ENCODE peak calls at places on chromosomes 13 and 19, in four cellular contexts. Q is WTC11, I is NCI-H2081, L is brain microvascular endothelial cell. W is an unnamed sample.

GRCh38 chr13:99871249-99871898 is 100.2 kb downstream of the ZIC5 start:
- DNase-seq in L (no peak), Q (no peak), I (peak), W (no peak)

GRCh38 chr19:17220207-17220758 is 5.1 kb downstream of the USE1 start:
- DNase-seq in Q (no peak), L (peak), I (no peak), W (no peak)

GRCh38 chr13:38385152-38385891 is 35.7 kb downstream of the UFM1 start:
- DNase-seq in I (no peak), L (no peak), Q (no peak), W (no peak)

GRCh38 chr19:3196064-3196932 is 10.6 kb downstream of the NCLN start:
- DNase-seq in L (no peak), Q (no peak), I (no peak), W (no peak)

GRCh38 chr19:45503909-45504308 is 3.4 kb upstream of the VASP start:
- DNase-seq in L (no peak), I (no peak), Q (no peak), W (no peak)

GRCh38 chr19:7772752-7773291 is 9.8 kb downstream of the CLEC4M start:
- DNase-seq in L (no peak), I (no peak), Q (no peak), W (no peak)

GRCh38 chr19:49879243-49879960 is 1.9 kb downstream of the TBC1D17 start:
- DNase-seq in I (no peak), L (no peak), Q (no peak), W (no peak)

GRCh38 chr19:35722461-35722860 is 4.7 kb downstream of the KMT2B start:
- DNase-seq in Q (no peak), I (no peak), L (no peak), W (no peak)

GRCh38 chr13:96422002-96422401 is 332.1 kb downstream of the HS6ST3 start:
- DNase-seq in L (no peak), Q (no peak), I (no peak), W (no peak)

GRCh38 chr19:10079031-10079453 is 7.1 kb upstream of the SHFL start:
- DNase-seq in I (no peak), L (no peak), Q (no peak), W (no peak)

GRCh38 chr13:21014139-21014665 is 47.2 kb downstream of the LATS2 start:
- DNase-seq in I (no peak), L (no peak), Q (no peak), W (no peak)

GRCh38 chr19:34370117-34370516 is 5.1 kb downstream of the GPI start:
- DNase-seq in Q (no peak), L (no peak), I (no peak), W (no peak)

GRCh38 chr13:64753606-64754005 is 2476.5 kb downstream of the PCDH9 start:
- DNase-seq in L (no peak), I (no peak), Q (no peak), W (no peak)